ENCODE peak calls at places on chromosomes 11 and 22, in six cellular contexts. One of them, this sample, is unnamed.

GRCh38 chr11:11463397-11463796 is 110.3 kb upstream of the CSNK2A3 start:
- DNase-seq in GM12878: no peak
- DNase-seq in PC-3: no peak
- DNase-seq in CD4-positive, alpha-beta T cell: no peak
- DNase-seq in activated CD8-positive, alpha-beta T cell treated with anti-CD3 and anti-CD28 coated beads for 36 hours: no peak
- DNase-seq in uterus: no peak
- DNase-seq in this sample: peak; percentile 93

GRCh38 chr11:132941024-132941646 is 591.2 kb downstream of the OPCML start:
- DNase-seq in GM12878: no peak
- DNase-seq in PC-3: peak; percentile 35
- DNase-seq in CD4-positive, alpha-beta T cell: no peak
- DNase-seq in activated CD8-positive, alpha-beta T cell treated with anti-CD3 and anti-CD28 coated beads for 36 hours: peak; percentile 38
- DNase-seq in uterus: no peak
- DNase-seq in this sample: peak; percentile 78

GRCh38 chr11:12159351-12160099 is 49.1 kb downstream of the MICAL2 start:
- DNase-seq in GM12878: no peak
- DNase-seq in PC-3: peak; percentile 69
- DNase-seq in CD4-positive, alpha-beta T cell: no peak
- DNase-seq in activated CD8-positive, alpha-beta T cell treated with anti-CD3 and anti-CD28 coated beads for 36 hours: no peak
- DNase-seq in uterus: peak; percentile 56
- DNase-seq in this sample: no peak

GRCh38 chr22:25069426-25069757 is 116.9 kb downstream of the KIAA1671 start:
- DNase-seq in GM12878: no peak
- DNase-seq in PC-3: no peak
- DNase-seq in CD4-positive, alpha-beta T cell: no peak
- DNase-seq in activated CD8-positive, alpha-beta T cell treated with anti-CD3 and anti-CD28 coated beads for 36 hours: no peak
- DNase-seq in uterus: no peak
- DNase-seq in this sample: no peak

GRCh38 chr11:71388637-71389235 is 59.5 kb downstream of the DHCR7 start:
- DNase-seq in GM12878: no peak
- DNase-seq in PC-3: no peak
- DNase-seq in CD4-positive, alpha-beta T cell: no peak
- DNase-seq in activated CD8-positive, alpha-beta T cell treated with anti-CD3 and anti-CD28 coated beads for 36 hours: peak; percentile 11
- DNase-seq in uterus: no peak
- DNase-seq in this sample: no peak

GRCh38 chr11:66104057-66104638 is 34.1 kb downstream of the PACS1 start:
- DNase-seq in GM12878: no peak
- DNase-seq in PC-3: no peak
- DNase-seq in CD4-positive, alpha-beta T cell: no peak
- DNase-seq in activated CD8-positive, alpha-beta T cell treated with anti-CD3 and anti-CD28 coated beads for 36 hours: no peak
- DNase-seq in uterus: no peak
- DNase-seq in this sample: peak; percentile 2

GRCh38 chr11:86873573-86874083 is 73.3 kb downstream of the PRSS23 start:
- DNase-seq in GM12878: no peak
- DNase-seq in PC-3: no peak
- DNase-seq in CD4-positive, alpha-beta T cell: no peak
- DNase-seq in activated CD8-positive, alpha-beta T cell treated with anti-CD3 and anti-CD28 coated beads for 36 hours: no peak
- DNase-seq in uterus: no peak
- DNase-seq in this sample: no peak

GRCh38 chr11:67615455-67616430 is 9.0 kb downstream of the NDUFV1 start:
- DNase-seq in GM12878: no peak
- DNase-seq in PC-3: peak; percentile 62
- DNase-seq in CD4-positive, alpha-beta T cell: no peak
- DNase-seq in activated CD8-positive, alpha-beta T cell treated with anti-CD3 and anti-CD28 coated beads for 36 hours: peak; percentile 85
- DNase-seq in uterus: peak; percentile 14
- DNase-seq in this sample: no peak

GRCh38 chr11:73866586-73866996 is 10.1 kb downstream of the COA4 start:
- DNase-seq in GM12878: no peak
- DNase-seq in PC-3: peak; percentile 76
- DNase-seq in CD4-positive, alpha-beta T cell: no peak
- DNase-seq in activated CD8-positive, alpha-beta T cell treated with anti-CD3 and anti-CD28 coated beads for 36 hours: no peak
- DNase-seq in uterus: peak; percentile 65
- DNase-seq in this sample: no peak

GRCh38 chr11:30753504-30753903 is 167.4 kb upstream of the MPPED2 start:
- DNase-seq in GM12878: no peak
- DNase-seq in PC-3: no peak
- DNase-seq in CD4-positive, alpha-beta T cell: no peak
- DNase-seq in activated CD8-positive, alpha-beta T cell treated with anti-CD3 and anti-CD28 coated beads for 36 hours: no peak
- DNase-seq in uterus: no peak
- DNase-seq in this sample: no peak

GRCh38 chr22:36029406-36029755 is 757 bp upstream of the RBFOX2 start:
- DNase-seq in GM12878: no peak
- DNase-seq in PC-3: no peak
- DNase-seq in CD4-positive, alpha-beta T cell: no peak
- DNase-seq in activated CD8-positive, alpha-beta T cell treated with anti-CD3 and anti-CD28 coated beads for 36 hours: no peak
- DNase-seq in uterus: no peak
- DNase-seq in this sample: no peak

GRCh38 chr11:57530215-57530595 is 349 bp downstream of the TIMM10 start:
- DNase-seq in GM12878: no peak
- DNase-seq in PC-3: no peak
- DNase-seq in CD4-positive, alpha-beta T cell: no peak
- DNase-seq in activated CD8-positive, alpha-beta T cell treated with anti-CD3 and anti-CD28 coated beads for 36 hours: no peak
- DNase-seq in uterus: no peak
- DNase-seq in this sample: no peak

GRCh38 chr22:25393121-25393805 is 171.2 kb upstream of the GRK3 start:
- DNase-seq in GM12878: no peak
- DNase-seq in PC-3: no peak
- DNase-seq in CD4-positive, alpha-beta T cell: no peak
- DNase-seq in activated CD8-positive, alpha-beta T cell treated with anti-CD3 and anti-CD28 coated beads for 36 hours: no peak
- DNase-seq in uterus: no peak
- DNase-seq in this sample: no peak

GRCh38 chr11:76615950-76616349 is 54.6 kb downstream of the LRRC32 start:
- DNase-seq in GM12878: no peak
- DNase-seq in PC-3: no peak
- DNase-seq in CD4-positive, alpha-beta T cell: no peak
- DNase-seq in activated CD8-positive, alpha-beta T cell treated with anti-CD3 and anti-CD28 coated beads for 36 hours: no peak
- DNase-seq in uterus: peak; percentile 76
- DNase-seq in this sample: no peak

GRCh38 chr11:99505319-99505718 is 484.6 kb downstream of the CNTN5 start:
- DNase-seq in GM12878: no peak
- DNase-seq in PC-3: peak; percentile 41
- DNase-seq in CD4-positive, alpha-beta T cell: no peak
- DNase-seq in activated CD8-positive, alpha-beta T cell treated with anti-CD3 and anti-CD28 coated beads for 36 hours: no peak
- DNase-seq in uterus: no peak
- DNase-seq in this sample: no peak

GRCh38 chr11:122661182-122661945 is 5.8 kb downstream of the UBASH3B start:
- DNase-seq in GM12878: no peak
- DNase-seq in PC-3: peak; percentile 92
- DNase-seq in CD4-positive, alpha-beta T cell: no peak
- DNase-seq in activated CD8-positive, alpha-beta T cell treated with anti-CD3 and anti-CD28 coated beads for 36 hours: no peak
- DNase-seq in uterus: no peak
- DNase-seq in this sample: no peak

GRCh38 chr11:70104419-70104818 is 26.3 kb downstream of the ANO1 start:
- DNase-seq in GM12878: no peak
- DNase-seq in PC-3: no peak
- DNase-seq in CD4-positive, alpha-beta T cell: no peak
- DNase-seq in activated CD8-positive, alpha-beta T cell treated with anti-CD3 and anti-CD28 coated beads for 36 hours: no peak
- DNase-seq in uterus: no peak
- DNase-seq in this sample: no peak

GRCh38 chr11:28536504-28537267 is 428.5 kb downstream of the METTL15 start:
- DNase-seq in GM12878: no peak
- DNase-seq in PC-3: peak; percentile 73
- DNase-seq in CD4-positive, alpha-beta T cell: no peak
- DNase-seq in activated CD8-positive, alpha-beta T cell treated with anti-CD3 and anti-CD28 coated beads for 36 hours: no peak
- DNase-seq in uterus: no peak
- DNase-seq in this sample: no peak

GRCh38 chr22:43152001-43152354 is 619 bp downstream of the TSPO start:
- DNase-seq in GM12878: no peak
- DNase-seq in PC-3: no peak
- DNase-seq in CD4-positive, alpha-beta T cell: no peak
- DNase-seq in activated CD8-positive, alpha-beta T cell treated with anti-CD3 and anti-CD28 coated beads for 36 hours: peak; percentile 24
- DNase-seq in uterus: no peak
- DNase-seq in this sample: no peak

GRCh38 chr11:34408580-34409172 is 30.1 kb upstream of the CAT start:
- DNase-seq in GM12878: no peak
- DNase-seq in PC-3: no peak
- DNase-seq in CD4-positive, alpha-beta T cell: no peak
- DNase-seq in activated CD8-positive, alpha-beta T cell treated with anti-CD3 and anti-CD28 coated beads for 36 hours: no peak
- DNase-seq in uterus: no peak
- DNase-seq in this sample: no peak

GRCh38 chr22:22213231-22213630 is 31.4 kb upstream of the VPREB1 start:
- DNase-seq in GM12878: no peak
- DNase-seq in PC-3: no peak
- DNase-seq in CD4-positive, alpha-beta T cell: no peak
- DNase-seq in activated CD8-positive, alpha-beta T cell treated with anti-CD3 and anti-CD28 coated beads for 36 hours: no peak
- DNase-seq in uterus: no peak
- DNase-seq in this sample: no peak

GRCh38 chr11:131391161-131391560 is 20.7 kb downstream of the NTM start:
- DNase-seq in GM12878: no peak
- DNase-seq in PC-3: no peak
- DNase-seq in CD4-positive, alpha-beta T cell: no peak
- DNase-seq in activated CD8-positive, alpha-beta T cell treated with anti-CD3 and anti-CD28 coated beads for 36 hours: no peak
- DNase-seq in uterus: no peak
- DNase-seq in this sample: no peak

GRCh38 chr11:131397666-131398065 is 27.3 kb downstream of the NTM start:
- DNase-seq in GM12878: no peak
- DNase-seq in PC-3: no peak
- DNase-seq in CD4-positive, alpha-beta T cell: no peak
- DNase-seq in activated CD8-positive, alpha-beta T cell treated with anti-CD3 and anti-CD28 coated beads for 36 hours: no peak
- DNase-seq in uterus: no peak
- DNase-seq in this sample: no peak

GRCh38 chr11:131389582-131389981 is 19.2 kb downstream of the NTM start:
- DNase-seq in GM12878: no peak
- DNase-seq in PC-3: no peak
- DNase-seq in CD4-positive, alpha-beta T cell: no peak
- DNase-seq in activated CD8-positive, alpha-beta T cell treated with anti-CD3 and anti-CD28 coated beads for 36 hours: no peak
- DNase-seq in uterus: no peak
- DNase-seq in this sample: no peak

GRCh38 chr11:131392528-131393255 is 22.3 kb downstream of the NTM start:
- DNase-seq in GM12878: no peak
- DNase-seq in PC-3: peak; percentile 9
- DNase-seq in CD4-positive, alpha-beta T cell: no peak
- DNase-seq in activated CD8-positive, alpha-beta T cell treated with anti-CD3 and anti-CD28 coated beads for 36 hours: no peak
- DNase-seq in uterus: no peak
- DNase-seq in this sample: no peak
- TF ChIP-seq CTCF in GM12878: peak; percentile 25
- TF ChIP-seq CTCF in PC-3: no peak
- TF ChIP-seq CTCF in CD4-positive, alpha-beta T cell: no peak
- TF ChIP-seq CTCF in activated CD8-positive, alpha-beta T cell treated with anti-CD3 and anti-CD28 coated beads for 36 hours: no peak
- TF ChIP-seq CTCF in uterus: no peak
- TF ChIP-seq CTCF in this sample: no peak

GRCh38 chr22:30287626-30288413 is 1.5 kb downstream of the CASTOR1 start:
- DNase-seq in GM12878: no peak
- DNase-seq in PC-3: peak; percentile 81
- DNase-seq in CD4-positive, alpha-beta T cell: peak; percentile 88
- DNase-seq in activated CD8-positive, alpha-beta T cell treated with anti-CD3 and anti-CD28 coated beads for 36 hours: peak; percentile 96
- DNase-seq in uterus: peak; percentile 86
- DNase-seq in this sample: peak; percentile 95
- TF ChIP-seq CTCF in GM12878: peak; percentile 87
- TF ChIP-seq CTCF in PC-3: peak; percentile 69
- TF ChIP-seq CTCF in CD4-positive, alpha-beta T cell: peak; percentile 89
- TF ChIP-seq CTCF in activated CD8-positive, alpha-beta T cell treated with anti-CD3 and anti-CD28 coated beads for 36 hours: peak; percentile 85
- TF ChIP-seq CTCF in uterus: peak; percentile 89
- TF ChIP-seq CTCF in this sample: peak; percentile 76

GRCh38 chr11:125091247-125091876 is 20.1 kb downstream of the TMEM218 start:
- DNase-seq in GM12878: no peak
- DNase-seq in PC-3: peak; percentile 62
- DNase-seq in CD4-positive, alpha-beta T cell: no peak
- DNase-seq in activated CD8-positive, alpha-beta T cell treated with anti-CD3 and anti-CD28 coated beads for 36 hours: peak; percentile 19
- DNase-seq in uterus: no peak
- DNase-seq in this sample: peak; percentile 84

GRCh38 chr11:125090816-125091215 is 20.6 kb downstream of the TMEM218 start:
- DNase-seq in GM12878: no peak
- DNase-seq in PC-3: no peak
- DNase-seq in CD4-positive, alpha-beta T cell: no peak
- DNase-seq in activated CD8-positive, alpha-beta T cell treated with anti-CD3 and anti-CD28 coated beads for 36 hours: no peak
- DNase-seq in uterus: no peak
- DNase-seq in this sample: peak; percentile 67

GRCh38 chr11:125093502-125093901 is 17.9 kb downstream of the TMEM218 start:
- DNase-seq in GM12878: no peak
- DNase-seq in PC-3: no peak
- DNase-seq in CD4-positive, alpha-beta T cell: no peak
- DNase-seq in activated CD8-positive, alpha-beta T cell treated with anti-CD3 and anti-CD28 coated beads for 36 hours: no peak
- DNase-seq in uterus: no peak
- DNase-seq in this sample: no peak

GRCh38 chr11:125091877-125092664 is 19.4 kb downstream of the TMEM218 start:
- DNase-seq in GM12878: no peak
- DNase-seq in PC-3: no peak
- DNase-seq in CD4-positive, alpha-beta T cell: no peak
- DNase-seq in activated CD8-positive, alpha-beta T cell treated with anti-CD3 and anti-CD28 coated beads for 36 hours: no peak
- DNase-seq in uterus: no peak
- DNase-seq in this sample: peak; percentile 53

GRCh38 chr11:125092669-125093068 is 18.8 kb downstream of the TMEM218 start:
- DNase-seq in GM12878: no peak
- DNase-seq in PC-3: no peak
- DNase-seq in CD4-positive, alpha-beta T cell: no peak
- DNase-seq in activated CD8-positive, alpha-beta T cell treated with anti-CD3 and anti-CD28 coated beads for 36 hours: no peak
- DNase-seq in uterus: no peak
- DNase-seq in this sample: peak; percentile 60
- TF ChIP-seq CTCF in GM12878: no peak
- TF ChIP-seq CTCF in PC-3: no peak
- TF ChIP-seq CTCF in CD4-positive, alpha-beta T cell: no peak
- TF ChIP-seq CTCF in activated CD8-positive, alpha-beta T cell treated with anti-CD3 and anti-CD28 coated beads for 36 hours: no peak
- TF ChIP-seq CTCF in uterus: no peak
- TF ChIP-seq CTCF in this sample: no peak

GRCh38 chr22:32951081-32951806 is 106.9 kb downstream of the SYN3 start:
- DNase-seq in GM12878: no peak
- DNase-seq in PC-3: no peak
- DNase-seq in CD4-positive, alpha-beta T cell: no peak
- DNase-seq in activated CD8-positive, alpha-beta T cell treated with anti-CD3 and anti-CD28 coated beads for 36 hours: peak; percentile 4
- DNase-seq in uterus: no peak
- DNase-seq in this sample: no peak
- TF ChIP-seq CTCF in GM12878: no peak
- TF ChIP-seq CTCF in PC-3: no peak
- TF ChIP-seq CTCF in CD4-positive, alpha-beta T cell: no peak
- TF ChIP-seq CTCF in activated CD8-positive, alpha-beta T cell treated with anti-CD3 and anti-CD28 coated beads for 36 hours: no peak
- TF ChIP-seq CTCF in uterus: no peak
- TF ChIP-seq CTCF in this sample: no peak